ENCODE peak calls at places on chromosomes 5 and 9, in four cellular contexts. C is GM12878, T is K562, L is HepG2. W is an unnamed sample.

GRCh38 chr5:45109636-45110035 is 300.9 kb downstream of the MRPS30 start:
- DNase-seq in L (no peak), C (no peak), T (no peak), W (no peak)

GRCh38 chr5:150616024-150616470 is 24.4 kb upstream of the SYNPO start:
- DNase-seq in C (no peak), L (peak), T (peak), W (no peak)

GRCh38 chr9:4596165-4596922 is 65.8 kb upstream of the PLPP6 start:
- DNase-seq in L (no peak), T (no peak), C (peak), W (no peak)

GRCh38 chr5:170572453-170572852 is 68.6 kb downstream of the KCNIP1 start:
- DNase-seq in C (peak), T (no peak), L (no peak), W (no peak)

GRCh38 chr9:98989036-98990000 is 45.6 kb downstream of the COL15A1 start:
- DNase-seq in T (no peak), C (peak), L (peak), W (no peak)

GRCh38 chr5:177440211-177440989 is 6.2 kb upstream of the PRR7 start:
- DNase-seq in C (no peak), T (no peak), L (no peak), W (no peak)

GRCh38 chr5:147037517-147038205 is 159.1 kb upstream of the PPP2R2B start:
- DNase-seq in T (no peak), L (no peak), C (no peak), W (no peak)

GRCh38 chr5:160514866-160515265 is 93.2 kb downstream of the PTTG1 start:
- DNase-seq in C (no peak), T (no peak), L (no peak), W (no peak)

GRCh38 chr5:180142824-180143610 is 66.0 kb downstream of the RASGEF1C start:
- DNase-seq in T (no peak), C (no peak), L (no peak), W (no peak)

GRCh38 chr9:33923079-33923478 is 106.1 kb downstream of the UBE2R2 start:
- DNase-seq in L (no peak), C (no peak), T (no peak), W (no peak)

GRCh38 chr5:168672016-168672415 is 92.8 kb upstream of the PANK3 start:
- DNase-seq in L (no peak), C (no peak), T (no peak), W (no peak)

GRCh38 chr5:149143470-149143869 is 2.2 kb downstream of the ABLIM3 start:
- DNase-seq in T (no peak), C (no peak), L (no peak), W (no peak)

GRCh38 chr9:97705354-97705950 is 8.3 kb upstream of the XPA start:
- DNase-seq in C (no peak), L (no peak), T (no peak), W (no peak)

GRCh38 chr5:96627792-96628191 is 34.4 kb upstream of the CAST start:
- DNase-seq in L (peak), C (no peak), T (no peak), W (no peak)

GRCh38 chr5:121430538-121430937 is 421.1 kb upstream of the FTMT start:
- DNase-seq in L (no peak), T (no peak), C (no peak), W (no peak)

GRCh38 chr9:96450613-96451544 is 910 bp downstream of the HABP4 start:
- DNase-seq in C (no peak), L (peak), T (no peak), W (peak)

GRCh38 chr9:12759767-12760166 is 15.1 kb upstream of the LURAP1L start:
- DNase-seq in T (no peak), L (no peak), C (no peak), W (no peak)

GRCh38 chr5:174453690-174454089 is 270.7 kb upstream of the MSX2 start:
- DNase-seq in L (no peak), T (no peak), C (no peak), W (no peak)

GRCh38 chr9:38681747-38682227 is 38.1 kb downstream of the FAM240B start:
- DNase-seq in L (no peak), T (no peak), C (no peak), W (no peak)

GRCh38 chr5:172008689-172009141 is 2.3 kb upstream of the FBXW11 start:
- DNase-seq in C (no peak), L (no peak), T (no peak), W (no peak)

GRCh38 chr5:61051267-61051666 is 106.3 kb downstream of the NDUFAF2 start:
- DNase-seq in C (no peak), L (peak), T (no peak), W (no peak)

GRCh38 chr9:107049046-107049824 is 186.3 kb downstream of the ZNF462 start:
- DNase-seq in C (no peak), T (no peak), L (no peak), W (no peak)

GRCh38 chr5:8685704-8686103 is 816.8 kb downstream of the MTRR start:
- DNase-seq in C (no peak), L (no peak), T (no peak), W (no peak)

GRCh38 chr5:59107692-59108091 is 524.8 kb downstream of the RAB3C start:
- DNase-seq in T (no peak), C (no peak), L (no peak), W (no peak)

GRCh38 chr9:89598926-89599325 is 5.9 kb upstream of the GADD45G start:
- DNase-seq in T (no peak), L (no peak), C (no peak), W (no peak)

GRCh38 chr5:155564541-155564940 is 551.0 kb downstream of the KIF4B start:
- DNase-seq in L (no peak), T (no peak), C (no peak), W (no peak)

GRCh38 chr5:145752947-145753346 is 82.2 kb downstream of the PRELID2 start:
- DNase-seq in C (no peak), L (no peak), T (no peak), W (no peak)
- TF ChIP-seq FOXM1 in C (no peak), L (no peak), T (no peak), W (no peak)

GRCh38 chr5:114055810-114056476 is 305.9 kb upstream of the KCNN2 start:
- DNase-seq in C (no peak), L (no peak), T (no peak), W (no peak)
- TF ChIP-seq FOXK2 in C (no peak), L (no peak), T (no peak), W (no peak)

GRCh38 chr5:10289353-10289752 is 18.3 kb downstream of the CMBL start:
- DNase-seq in T (no peak), C (no peak), L (no peak), W (no peak)
- TF ChIP-seq FOXM1 in T (no peak), C (no peak), L (no peak), W (no peak)

DNA sequence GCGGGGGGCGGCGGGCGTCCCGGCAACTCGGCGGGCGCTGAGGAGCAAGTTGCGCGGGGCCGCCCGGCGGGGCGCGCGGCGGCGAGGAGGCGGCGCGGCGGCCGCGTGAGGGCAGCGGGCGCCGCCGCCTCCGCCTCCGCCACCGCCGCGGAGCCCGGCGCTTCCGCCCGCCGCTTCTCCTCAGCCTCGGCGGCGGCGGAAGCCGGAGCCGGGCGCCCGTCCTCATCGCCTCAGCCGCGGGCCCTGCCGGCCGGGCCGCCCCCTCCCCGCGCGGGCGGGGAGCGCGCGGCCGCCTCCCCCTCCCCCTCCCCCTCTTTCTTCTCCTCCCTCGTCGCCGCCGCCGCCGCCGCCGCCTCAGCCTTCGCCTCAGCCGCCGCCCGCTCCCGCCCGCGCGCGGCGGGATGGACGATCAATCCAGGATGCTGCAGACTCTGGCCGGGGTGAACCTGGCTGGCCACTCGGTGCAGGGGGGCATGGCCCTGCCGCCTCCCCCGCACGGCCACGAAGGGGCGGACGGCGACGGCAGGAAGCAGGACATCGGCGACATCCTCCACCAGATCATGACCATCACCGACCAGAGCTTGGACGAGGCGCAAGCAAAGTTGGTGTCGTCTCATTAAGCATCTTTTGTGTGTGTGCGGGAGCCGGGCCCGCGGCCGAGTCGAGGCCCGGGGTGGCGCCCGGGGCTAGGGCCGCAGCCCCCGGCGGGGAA is at the start of gene PBX3:
- DNase-seq in T (peak), C (no peak), L (no peak), W (peak)
- TF ChIP-seq FOXK2 in T (no peak), C (no peak), L (no peak), W (no peak)

GRCh38 chr5:1211701-1212100 is 10.3 kb downstream of the SLC6A19 start:
- DNase-seq in L (no peak), T (no peak), C (no peak), W (no peak)
- TF ChIP-seq FOXM1 in L (no peak), T (no peak), C (no peak), W (no peak)

GRCh38 chr5:56269216-56269927 is 36.2 kb upstream of the ANKRD55 start:
- DNase-seq in T (peak), C (peak), L (peak), W (peak)
- TF ChIP-seq FOXK2 in T (no peak), C (no peak), L (no peak), W (no peak)